ENCODE peak calls at places on chromosomes 12 and 14, in ten cellular contexts. One of them, this sample, is unnamed.

GRCh38 chr12:90490355-90490754 is 464.6 kb downstream of the CCER1 start:
- DNase-seq in A172: no peak
- DNase-seq in GM03348: no peak
- DNase-seq in heart right ventricle: no peak
- DNase-seq in GM19239: no peak
- DNase-seq in substantia nigra: no peak
- DNase-seq in activated T-cell treated with anti-CD3 and anti-CD28 coated beads for 48 hours: no peak
- DNase-seq in stimulated activated CD4-positive, alpha-beta T cell treated with anti-CD3 and anti-CD28 coated beads, Interleukin-4, amount 100 ng/mL, for 24 hours: no peak
- DNase-seq in lower lobe of right lung: no peak
- DNase-seq in activated CD8-positive, alpha-beta memory T cell treated with anti-CD3 and anti-CD28 coated beads for 4 hours: no peak
- DNase-seq in this sample: no peak

GRCh38 chr12:22374499-22374898 is 40.0 kb upstream of the ST8SIA1 start:
- DNase-seq in A172: no peak
- DNase-seq in GM03348: no peak
- DNase-seq in heart right ventricle: no peak
- DNase-seq in GM19239: no peak
- DNase-seq in substantia nigra: no peak
- DNase-seq in activated T-cell treated with anti-CD3 and anti-CD28 coated beads for 48 hours: no peak
- DNase-seq in stimulated activated CD4-positive, alpha-beta T cell treated with anti-CD3 and anti-CD28 coated beads, Interleukin-4, amount 100 ng/mL, for 24 hours: no peak
- DNase-seq in lower lobe of right lung: no peak
- DNase-seq in activated CD8-positive, alpha-beta memory T cell treated with anti-CD3 and anti-CD28 coated beads for 4 hours: no peak
- DNase-seq in this sample: no peak

GRCh38 chr12:105573574-105573973 is 243.1 kb downstream of the C12orf75 start:
- DNase-seq in A172: peak
- DNase-seq in GM03348: no peak
- DNase-seq in heart right ventricle: no peak
- DNase-seq in GM19239: no peak
- DNase-seq in substantia nigra: no peak
- DNase-seq in activated T-cell treated with anti-CD3 and anti-CD28 coated beads for 48 hours: no peak
- DNase-seq in stimulated activated CD4-positive, alpha-beta T cell treated with anti-CD3 and anti-CD28 coated beads, Interleukin-4, amount 100 ng/mL, for 24 hours: no peak
- DNase-seq in lower lobe of right lung: no peak
- DNase-seq in activated CD8-positive, alpha-beta memory T cell treated with anti-CD3 and anti-CD28 coated beads for 4 hours: no peak
- DNase-seq in this sample: no peak

GRCh38 chr12:57517187-57517586 is 3.1 kb downstream of the DDIT3 start:
- DNase-seq in A172: peak
- DNase-seq in GM03348: peak
- DNase-seq in heart right ventricle: no peak
- DNase-seq in GM19239: no peak
- DNase-seq in substantia nigra: no peak
- DNase-seq in activated T-cell treated with anti-CD3 and anti-CD28 coated beads for 48 hours: no peak
- DNase-seq in stimulated activated CD4-positive, alpha-beta T cell treated with anti-CD3 and anti-CD28 coated beads, Interleukin-4, amount 100 ng/mL, for 24 hours: no peak
- DNase-seq in lower lobe of right lung: no peak
- DNase-seq in activated CD8-positive, alpha-beta memory T cell treated with anti-CD3 and anti-CD28 coated beads for 4 hours: no peak
- DNase-seq in this sample: peak

GRCh38 chr12:43284441-43284840 is 267.6 kb downstream of the ADAMTS20 start:
- DNase-seq in A172: no peak
- DNase-seq in GM03348: no peak
- DNase-seq in heart right ventricle: no peak
- DNase-seq in GM19239: no peak
- DNase-seq in substantia nigra: no peak
- DNase-seq in activated T-cell treated with anti-CD3 and anti-CD28 coated beads for 48 hours: no peak
- DNase-seq in stimulated activated CD4-positive, alpha-beta T cell treated with anti-CD3 and anti-CD28 coated beads, Interleukin-4, amount 100 ng/mL, for 24 hours: no peak
- DNase-seq in lower lobe of right lung: no peak
- DNase-seq in activated CD8-positive, alpha-beta memory T cell treated with anti-CD3 and anti-CD28 coated beads for 4 hours: no peak
- DNase-seq in this sample: no peak

GRCh38 chr14:49931523-49931922 is 38.6 kb downstream of the ARF6 start:
- DNase-seq in A172: no peak
- DNase-seq in GM03348: no peak
- DNase-seq in heart right ventricle: no peak
- DNase-seq in GM19239: no peak
- DNase-seq in substantia nigra: no peak
- DNase-seq in activated T-cell treated with anti-CD3 and anti-CD28 coated beads for 48 hours: no peak
- DNase-seq in stimulated activated CD4-positive, alpha-beta T cell treated with anti-CD3 and anti-CD28 coated beads, Interleukin-4, amount 100 ng/mL, for 24 hours: no peak
- DNase-seq in lower lobe of right lung: no peak
- DNase-seq in activated CD8-positive, alpha-beta memory T cell treated with anti-CD3 and anti-CD28 coated beads for 4 hours: no peak
- DNase-seq in this sample: no peak

GRCh38 chr12:108980831-108981618 is 39.8 kb downstream of the SVOP start:
- DNase-seq in A172: peak
- DNase-seq in GM03348: peak
- DNase-seq in heart right ventricle: peak
- DNase-seq in GM19239: no peak
- DNase-seq in substantia nigra: no peak
- DNase-seq in activated T-cell treated with anti-CD3 and anti-CD28 coated beads for 48 hours: no peak
- DNase-seq in stimulated activated CD4-positive, alpha-beta T cell treated with anti-CD3 and anti-CD28 coated beads, Interleukin-4, amount 100 ng/mL, for 24 hours: no peak
- DNase-seq in lower lobe of right lung: no peak
- DNase-seq in activated CD8-positive, alpha-beta memory T cell treated with anti-CD3 and anti-CD28 coated beads for 4 hours: no peak
- DNase-seq in this sample: no peak

GRCh38 chr14:105974902-105975301 is 448.5 kb downstream of the TMEM121 start:
- DNase-seq in A172: peak
- DNase-seq in GM03348: no peak
- DNase-seq in heart right ventricle: no peak
- DNase-seq in GM19239: no peak
- DNase-seq in substantia nigra: no peak
- DNase-seq in activated T-cell treated with anti-CD3 and anti-CD28 coated beads for 48 hours: peak
- DNase-seq in stimulated activated CD4-positive, alpha-beta T cell treated with anti-CD3 and anti-CD28 coated beads, Interleukin-4, amount 100 ng/mL, for 24 hours: peak
- DNase-seq in lower lobe of right lung: no peak
- DNase-seq in activated CD8-positive, alpha-beta memory T cell treated with anti-CD3 and anti-CD28 coated beads for 4 hours: peak
- DNase-seq in this sample: peak

GRCh38 chr12:23631991-23632390 is 317.5 kb downstream of the SOX5 start:
- DNase-seq in A172: no peak
- DNase-seq in GM03348: no peak
- DNase-seq in heart right ventricle: no peak
- DNase-seq in GM19239: no peak
- DNase-seq in substantia nigra: no peak
- DNase-seq in activated T-cell treated with anti-CD3 and anti-CD28 coated beads for 48 hours: no peak
- DNase-seq in stimulated activated CD4-positive, alpha-beta T cell treated with anti-CD3 and anti-CD28 coated beads, Interleukin-4, amount 100 ng/mL, for 24 hours: no peak
- DNase-seq in lower lobe of right lung: no peak
- DNase-seq in activated CD8-positive, alpha-beta memory T cell treated with anti-CD3 and anti-CD28 coated beads for 4 hours: no peak
- DNase-seq in this sample: no peak

GRCh38 chr12:75747572-75747995 is 236.2 kb upstream of the KRR1 start:
- DNase-seq in A172: peak
- DNase-seq in GM03348: peak
- DNase-seq in heart right ventricle: no peak
- DNase-seq in GM19239: no peak
- DNase-seq in substantia nigra: no peak
- DNase-seq in activated T-cell treated with anti-CD3 and anti-CD28 coated beads for 48 hours: no peak
- DNase-seq in stimulated activated CD4-positive, alpha-beta T cell treated with anti-CD3 and anti-CD28 coated beads, Interleukin-4, amount 100 ng/mL, for 24 hours: no peak
- DNase-seq in lower lobe of right lung: no peak
- DNase-seq in activated CD8-positive, alpha-beta memory T cell treated with anti-CD3 and anti-CD28 coated beads for 4 hours: no peak
- DNase-seq in this sample: no peak

GRCh38 chr12:24363177-24363754 is 413.8 kb upstream of the SOX5 start:
- DNase-seq in A172: no peak
- DNase-seq in GM03348: no peak
- DNase-seq in heart right ventricle: peak
- DNase-seq in GM19239: no peak
- DNase-seq in substantia nigra: no peak
- DNase-seq in activated T-cell treated with anti-CD3 and anti-CD28 coated beads for 48 hours: no peak
- DNase-seq in stimulated activated CD4-positive, alpha-beta T cell treated with anti-CD3 and anti-CD28 coated beads, Interleukin-4, amount 100 ng/mL, for 24 hours: no peak
- DNase-seq in lower lobe of right lung: no peak
- DNase-seq in activated CD8-positive, alpha-beta memory T cell treated with anti-CD3 and anti-CD28 coated beads for 4 hours: no peak
- DNase-seq in this sample: no peak

GRCh38 chr14:77099425-77100167 is 1.5 kb downstream of the CIPC start:
- DNase-seq in A172: peak
- DNase-seq in GM03348: peak
- DNase-seq in heart right ventricle: no peak
- DNase-seq in GM19239: no peak
- DNase-seq in substantia nigra: no peak
- DNase-seq in activated T-cell treated with anti-CD3 and anti-CD28 coated beads for 48 hours: no peak
- DNase-seq in stimulated activated CD4-positive, alpha-beta T cell treated with anti-CD3 and anti-CD28 coated beads, Interleukin-4, amount 100 ng/mL, for 24 hours: no peak
- DNase-seq in lower lobe of right lung: no peak
- DNase-seq in activated CD8-positive, alpha-beta memory T cell treated with anti-CD3 and anti-CD28 coated beads for 4 hours: no peak
- DNase-seq in this sample: no peak

GRCh38 chr12:122350444-122350843 is 72.0 kb downstream of the CLIP1 start:
- DNase-seq in A172: no peak
- DNase-seq in GM03348: peak
- DNase-seq in heart right ventricle: peak
- DNase-seq in GM19239: no peak
- DNase-seq in substantia nigra: peak
- DNase-seq in activated T-cell treated with anti-CD3 and anti-CD28 coated beads for 48 hours: no peak
- DNase-seq in stimulated activated CD4-positive, alpha-beta T cell treated with anti-CD3 and anti-CD28 coated beads, Interleukin-4, amount 100 ng/mL, for 24 hours: no peak
- DNase-seq in lower lobe of right lung: no peak
- DNase-seq in activated CD8-positive, alpha-beta memory T cell treated with anti-CD3 and anti-CD28 coated beads for 4 hours: no peak
- DNase-seq in this sample: no peak

GRCh38 chr12:64256166-64256800 is 34.2 kb upstream of the KICS2 start:
- DNase-seq in A172: peak
- DNase-seq in GM03348: peak
- DNase-seq in heart right ventricle: no peak
- DNase-seq in GM19239: no peak
- DNase-seq in substantia nigra: no peak
- DNase-seq in activated T-cell treated with anti-CD3 and anti-CD28 coated beads for 48 hours: no peak
- DNase-seq in stimulated activated CD4-positive, alpha-beta T cell treated with anti-CD3 and anti-CD28 coated beads, Interleukin-4, amount 100 ng/mL, for 24 hours: peak
- DNase-seq in lower lobe of right lung: no peak
- DNase-seq in activated CD8-positive, alpha-beta memory T cell treated with anti-CD3 and anti-CD28 coated beads for 4 hours: no peak
- DNase-seq in this sample: peak

GRCh38 chr14:63544641-63545234 is 1.6 kb upstream of the PPP2R5E start:
- DNase-seq in A172: no peak
- DNase-seq in GM03348: peak
- DNase-seq in heart right ventricle: no peak
- DNase-seq in GM19239: no peak
- DNase-seq in substantia nigra: no peak
- DNase-seq in activated T-cell treated with anti-CD3 and anti-CD28 coated beads for 48 hours: no peak
- DNase-seq in stimulated activated CD4-positive, alpha-beta T cell treated with anti-CD3 and anti-CD28 coated beads, Interleukin-4, amount 100 ng/mL, for 24 hours: no peak
- DNase-seq in lower lobe of right lung: no peak
- DNase-seq in activated CD8-positive, alpha-beta memory T cell treated with anti-CD3 and anti-CD28 coated beads for 4 hours: no peak
- DNase-seq in this sample: no peak

GRCh38 chr12:1797991-1798733 is 22.2 kb upstream of the LRTM2 start:
- DNase-seq in A172: no peak
- DNase-seq in GM03348: no peak
- DNase-seq in heart right ventricle: no peak
- DNase-seq in GM19239: no peak
- DNase-seq in substantia nigra: no peak
- DNase-seq in activated T-cell treated with anti-CD3 and anti-CD28 coated beads for 48 hours: no peak
- DNase-seq in stimulated activated CD4-positive, alpha-beta T cell treated with anti-CD3 and anti-CD28 coated beads, Interleukin-4, amount 100 ng/mL, for 24 hours: no peak
- DNase-seq in lower lobe of right lung: peak
- DNase-seq in activated CD8-positive, alpha-beta memory T cell treated with anti-CD3 and anti-CD28 coated beads for 4 hours: no peak
- DNase-seq in this sample: no peak

GRCh38 chr12:68224613-68225285 is 861 bp downstream of the IL26 start:
- DNase-seq in A172: no peak
- DNase-seq in GM03348: peak
- DNase-seq in heart right ventricle: no peak
- DNase-seq in GM19239: no peak
- DNase-seq in substantia nigra: no peak
- DNase-seq in activated T-cell treated with anti-CD3 and anti-CD28 coated beads for 48 hours: no peak
- DNase-seq in stimulated activated CD4-positive, alpha-beta T cell treated with anti-CD3 and anti-CD28 coated beads, Interleukin-4, amount 100 ng/mL, for 24 hours: no peak
- DNase-seq in lower lobe of right lung: no peak
- DNase-seq in activated CD8-positive, alpha-beta memory T cell treated with anti-CD3 and anti-CD28 coated beads for 4 hours: no peak
- DNase-seq in this sample: no peak

GRCh38 chr12:82923935-82924334 is 237.2 kb downstream of the TMTC2 start:
- DNase-seq in A172: no peak
- DNase-seq in GM03348: no peak
- DNase-seq in heart right ventricle: no peak
- DNase-seq in GM19239: no peak
- DNase-seq in substantia nigra: no peak
- DNase-seq in activated T-cell treated with anti-CD3 and anti-CD28 coated beads for 48 hours: no peak
- DNase-seq in stimulated activated CD4-positive, alpha-beta T cell treated with anti-CD3 and anti-CD28 coated beads, Interleukin-4, amount 100 ng/mL, for 24 hours: no peak
- DNase-seq in lower lobe of right lung: no peak
- DNase-seq in activated CD8-positive, alpha-beta memory T cell treated with anti-CD3 and anti-CD28 coated beads for 4 hours: no peak
- DNase-seq in this sample: no peak

GRCh38 chr12:42135264-42135814 is 9.3 kb downstream of the GXYLT1 start:
- DNase-seq in A172: peak
- DNase-seq in GM03348: peak
- DNase-seq in heart right ventricle: no peak
- DNase-seq in GM19239: no peak
- DNase-seq in substantia nigra: no peak
- DNase-seq in activated T-cell treated with anti-CD3 and anti-CD28 coated beads for 48 hours: no peak
- DNase-seq in stimulated activated CD4-positive, alpha-beta T cell treated with anti-CD3 and anti-CD28 coated beads, Interleukin-4, amount 100 ng/mL, for 24 hours: no peak
- DNase-seq in lower lobe of right lung: no peak
- DNase-seq in activated CD8-positive, alpha-beta memory T cell treated with anti-CD3 and anti-CD28 coated beads for 4 hours: no peak
- DNase-seq in this sample: no peak

GRCh38 chr12:116352315-116352835 is 74.9 kb upstream of the MED13L start:
- DNase-seq in A172: no peak
- DNase-seq in GM03348: no peak
- DNase-seq in heart right ventricle: no peak
- DNase-seq in GM19239: no peak
- DNase-seq in substantia nigra: no peak
- DNase-seq in activated T-cell treated with anti-CD3 and anti-CD28 coated beads for 48 hours: no peak
- DNase-seq in stimulated activated CD4-positive, alpha-beta T cell treated with anti-CD3 and anti-CD28 coated beads, Interleukin-4, amount 100 ng/mL, for 24 hours: no peak
- DNase-seq in lower lobe of right lung: no peak
- DNase-seq in activated CD8-positive, alpha-beta memory T cell treated with anti-CD3 and anti-CD28 coated beads for 4 hours: no peak
- DNase-seq in this sample: no peak

GRCh38 chr12:27343255-27344000 is 10.8 kb downstream of the BMAL2 start:
- DNase-seq in A172: peak
- DNase-seq in GM03348: peak
- DNase-seq in heart right ventricle: no peak
- DNase-seq in GM19239: no peak
- DNase-seq in substantia nigra: no peak
- DNase-seq in activated T-cell treated with anti-CD3 and anti-CD28 coated beads for 48 hours: no peak
- DNase-seq in stimulated activated CD4-positive, alpha-beta T cell treated with anti-CD3 and anti-CD28 coated beads, Interleukin-4, amount 100 ng/mL, for 24 hours: no peak
- DNase-seq in lower lobe of right lung: no peak
- DNase-seq in activated CD8-positive, alpha-beta memory T cell treated with anti-CD3 and anti-CD28 coated beads for 4 hours: no peak
- DNase-seq in this sample: peak

GRCh38 chr12:48307269-48307668 is 43.5 kb downstream of the ZNF641 start:
- DNase-seq in A172: no peak
- DNase-seq in GM03348: no peak
- DNase-seq in heart right ventricle: no peak
- DNase-seq in GM19239: no peak
- DNase-seq in substantia nigra: no peak
- DNase-seq in activated T-cell treated with anti-CD3 and anti-CD28 coated beads for 48 hours: no peak
- DNase-seq in stimulated activated CD4-positive, alpha-beta T cell treated with anti-CD3 and anti-CD28 coated beads, Interleukin-4, amount 100 ng/mL, for 24 hours: no peak
- DNase-seq in lower lobe of right lung: no peak
- DNase-seq in activated CD8-positive, alpha-beta memory T cell treated with anti-CD3 and anti-CD28 coated beads for 4 hours: no peak
- DNase-seq in this sample: no peak

GRCh38 chr12:105888696-105889095 is 250.1 kb downstream of the NUAK1 start:
- DNase-seq in A172: no peak
- DNase-seq in GM03348: peak
- DNase-seq in heart right ventricle: no peak
- DNase-seq in GM19239: no peak
- DNase-seq in substantia nigra: no peak
- DNase-seq in activated T-cell treated with anti-CD3 and anti-CD28 coated beads for 48 hours: no peak
- DNase-seq in stimulated activated CD4-positive, alpha-beta T cell treated with anti-CD3 and anti-CD28 coated beads, Interleukin-4, amount 100 ng/mL, for 24 hours: no peak
- DNase-seq in lower lobe of right lung: no peak
- DNase-seq in activated CD8-positive, alpha-beta memory T cell treated with anti-CD3 and anti-CD28 coated beads for 4 hours: no peak
- DNase-seq in this sample: no peak

GRCh38 chr14:95095991-95096390 is 61.3 kb downstream of the DICER1 start:
- DNase-seq in A172: no peak
- DNase-seq in GM03348: no peak
- DNase-seq in heart right ventricle: no peak
- DNase-seq in GM19239: no peak
- DNase-seq in substantia nigra: no peak
- DNase-seq in activated T-cell treated with anti-CD3 and anti-CD28 coated beads for 48 hours: no peak
- DNase-seq in stimulated activated CD4-positive, alpha-beta T cell treated with anti-CD3 and anti-CD28 coated beads, Interleukin-4, amount 100 ng/mL, for 24 hours: no peak
- DNase-seq in lower lobe of right lung: no peak
- DNase-seq in activated CD8-positive, alpha-beta memory T cell treated with anti-CD3 and anti-CD28 coated beads for 4 hours: no peak
- DNase-seq in this sample: no peak

GRCh38 chr12:122836027-122836921 is 1.0 kb downstream of the HIP1R start:
- DNase-seq in A172: no peak
- DNase-seq in GM03348: peak
- DNase-seq in heart right ventricle: peak
- DNase-seq in GM19239: peak
- DNase-seq in substantia nigra: no peak
- DNase-seq in activated T-cell treated with anti-CD3 and anti-CD28 coated beads for 48 hours: peak
- DNase-seq in stimulated activated CD4-positive, alpha-beta T cell treated with anti-CD3 and anti-CD28 coated beads, Interleukin-4, amount 100 ng/mL, for 24 hours: peak
- DNase-seq in lower lobe of right lung: peak
- DNase-seq in activated CD8-positive, alpha-beta memory T cell treated with anti-CD3 and anti-CD28 coated beads for 4 hours: no peak
- DNase-seq in this sample: peak

GRCh38 chr14:68564826-68565760 is 227.8 kb downstream of the ZFP36L1 start:
- DNase-seq in A172: no peak
- DNase-seq in GM03348: no peak
- DNase-seq in heart right ventricle: no peak
- DNase-seq in GM19239: no peak
- DNase-seq in substantia nigra: no peak
- DNase-seq in activated T-cell treated with anti-CD3 and anti-CD28 coated beads for 48 hours: no peak
- DNase-seq in stimulated activated CD4-positive, alpha-beta T cell treated with anti-CD3 and anti-CD28 coated beads, Interleukin-4, amount 100 ng/mL, for 24 hours: no peak
- DNase-seq in lower lobe of right lung: no peak
- DNase-seq in activated CD8-positive, alpha-beta memory T cell treated with anti-CD3 and anti-CD28 coated beads for 4 hours: no peak
- DNase-seq in this sample: no peak

GRCh38 chr14:63203618-63204406 is 431 bp upstream of the RHOJ start:
- DNase-seq in A172: peak
- DNase-seq in GM03348: peak
- DNase-seq in heart right ventricle: peak
- DNase-seq in GM19239: no peak
- DNase-seq in substantia nigra: peak
- DNase-seq in activated T-cell treated with anti-CD3 and anti-CD28 coated beads for 48 hours: no peak
- DNase-seq in stimulated activated CD4-positive, alpha-beta T cell treated with anti-CD3 and anti-CD28 coated beads, Interleukin-4, amount 100 ng/mL, for 24 hours: no peak
- DNase-seq in lower lobe of right lung: peak
- DNase-seq in activated CD8-positive, alpha-beta memory T cell treated with anti-CD3 and anti-CD28 coated beads for 4 hours: no peak
- DNase-seq in this sample: peak

GRCh38 chr14:25552826-25553225 is 502.9 kb upstream of the STXBP6 start:
- DNase-seq in A172: no peak
- DNase-seq in GM03348: no peak
- DNase-seq in heart right ventricle: no peak
- DNase-seq in GM19239: no peak
- DNase-seq in substantia nigra: no peak
- DNase-seq in activated T-cell treated with anti-CD3 and anti-CD28 coated beads for 48 hours: no peak
- DNase-seq in stimulated activated CD4-positive, alpha-beta T cell treated with anti-CD3 and anti-CD28 coated beads, Interleukin-4, amount 100 ng/mL, for 24 hours: no peak
- DNase-seq in lower lobe of right lung: no peak
- DNase-seq in activated CD8-positive, alpha-beta memory T cell treated with anti-CD3 and anti-CD28 coated beads for 4 hours: no peak
- DNase-seq in this sample: no peak